ENCODE peak calls at places on chromosome 22, in four cellular contexts. J is prostate gland; K is CD4-positive, alpha-beta memory T cell; E is cardiac fibroblast. D is an unnamed sample.

GRCh38 chr22:38864361-38865191 is 7.4 kb downstream of the CBX6 start:
- DNase-seq in J (no peak), K (no peak), E (peak), D (no peak)

GRCh38 chr22:22343603-22344276 is 99.2 kb downstream of the VPREB1 start:
- DNase-seq in J (no peak), K (no peak), E (no peak), D (no peak)

GRCh38 chr22:50306753-50307749 is at the start of gene PLXNB2:
- DNase-seq in J (peak), K (no peak), E (peak), D (peak)

GRCh38 chr22:17724241-17724640 is 50.0 kb downstream of the BID start:
- DNase-seq in J (no peak), K (no peak), E (no peak), D (no peak)

GRCh38 chr22:19855504-19856409 is 1.1 kb upstream of the GNB1L start:
- DNase-seq in J (no peak), K (peak), E (peak), D (peak)

GRCh38 chr22:25069426-25069757 is 116.9 kb downstream of the KIAA1671 start:
- DNase-seq in J (no peak), K (no peak), E (no peak), D (no peak)

GRCh38 chr22:24819941-24820461 is 14.0 kb downstream of the SGSM1 start:
- DNase-seq in J (peak), K (no peak), E (peak), D (no peak)

GRCh38 chr22:48256776-48257689 is 1494.6 kb downstream of the TBC1D22A start:
- DNase-seq in J (no peak), K (no peak), E (no peak), D (no peak)

GRCh38 chr22:43885319-43885671 is 6.5 kb downstream of the PNPLA5 start:
- DNase-seq in J (no peak), K (no peak), E (no peak), D (no peak)

GRCh38 chr22:24427500-24428164 is at the start of gene ADORA2A:
- DNase-seq in J (no peak), K (peak), E (no peak), D (peak)

GRCh38 chr22:33192156-33192555 is 134.0 kb upstream of the SYN3 start:
- DNase-seq in J (no peak), K (no peak), E (no peak), D (no peak)
- H3K4me3 ChIP-seq in J (no peak), K (no peak), E (no peak), D (no peak)

GRCh38 chr22:36369922-36370781 is 17.6 kb downstream of the MYH9 start:
- DNase-seq in J (peak), K (peak), E (peak), D (no peak)
- H3K4me3 ChIP-seq in J (no peak), K (peak), E (no peak), D (peak)

DNA sequence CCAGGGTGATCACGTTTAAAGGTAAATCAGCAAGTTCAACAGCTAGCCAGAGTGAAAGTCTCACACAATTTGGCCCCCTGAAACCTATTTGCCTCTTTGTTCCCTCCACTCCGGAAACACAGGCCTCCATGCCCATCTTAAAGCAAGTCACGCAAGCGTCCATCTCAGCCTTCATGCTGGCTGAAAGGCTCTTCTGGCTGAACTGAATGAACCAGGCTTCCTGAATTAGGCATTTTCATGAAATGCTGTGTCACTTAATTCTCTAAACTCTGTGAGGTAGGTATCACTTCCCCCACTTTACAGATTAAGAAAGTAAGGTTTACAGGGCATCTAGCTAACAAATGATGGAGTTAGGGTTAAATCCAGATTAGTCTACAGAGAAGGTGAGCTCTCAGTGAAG is 1.4 kb downstream of the SLC25A17 start:
- DNase-seq in J (no peak), K (no peak), E (no peak), D (peak)
- H3K4me3 ChIP-seq in J (no peak), K (peak), E (no peak), D (peak)

GRCh38 chr22:42269407-42270177 is 861 bp downstream of the TCF20 start:
- DNase-seq in J (peak), K (peak), E (peak), D (peak)
- H3K4me3 ChIP-seq in J (peak), K (peak), E (peak), D (peak)

GRCh38 chr22:31212783-31213626 is 907 bp downstream of the LIMK2 start:
- DNase-seq in J (no peak), K (no peak), E (no peak), D (no peak)

GRCh38 chr22:31206896-31207687 is 5.0 kb upstream of the LIMK2 start:
- DNase-seq in J (peak), K (no peak), E (peak), D (no peak)

GRCh38 chr22:31211862-31212730 is at the start of gene LIMK2:
- DNase-seq in J (peak), K (peak), E (peak), D (peak)

GRCh38 chr22:31211504-31211861 is 615 bp upstream of the LIMK2 start:
- DNase-seq in J (no peak), K (no peak), E (no peak), D (no peak)

DNA sequence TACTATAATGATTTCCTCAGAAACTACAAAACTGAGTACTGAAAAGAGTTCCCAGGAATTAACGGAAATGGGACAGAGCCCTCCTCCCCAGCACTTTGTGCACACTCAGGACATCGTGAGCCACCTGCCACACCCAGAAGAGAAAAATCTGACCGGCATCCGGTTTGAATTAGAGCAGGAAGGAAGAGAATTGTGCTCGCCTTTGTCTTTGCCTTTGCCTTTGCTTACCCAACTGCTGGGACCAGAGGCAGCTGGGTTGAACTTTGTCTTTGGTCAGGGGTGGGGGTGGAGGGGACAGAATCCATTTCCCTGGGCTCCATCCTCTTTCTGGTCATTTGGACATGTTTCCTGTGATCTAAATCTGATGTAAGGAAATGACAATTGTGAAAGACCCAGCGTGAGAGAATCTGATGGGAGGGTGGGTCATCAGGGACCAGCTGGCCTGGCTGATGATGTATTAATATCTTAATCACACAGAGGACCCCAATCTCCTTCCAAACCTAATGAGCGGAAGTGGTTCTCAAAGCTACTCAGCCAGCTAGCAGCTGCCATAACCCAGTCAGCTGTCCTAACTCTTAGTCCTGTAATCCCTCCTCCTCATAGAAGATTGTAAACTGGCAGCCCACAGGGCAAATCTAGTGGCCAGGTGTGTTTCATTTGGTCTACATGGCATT is 1.1 kb upstream of the LIMK2 start:
- DNase-seq in J (no peak), K (no peak), E (peak), D (no peak)
- H3K4me3 ChIP-seq in J (no peak), K (peak), E (no peak), D (no peak)

GRCh38 chr22:45544588-45545170 is 42.0 kb downstream of the FBLN1 start:
- DNase-seq in J (peak), K (no peak), E (peak), D (no peak)

GRCh38 chr22:45543243-45543642 is 40.6 kb downstream of the FBLN1 start:
- DNase-seq in J (no peak), K (no peak), E (no peak), D (no peak)

GRCh38 chr22:45540122-45540521 is 37.4 kb downstream of the FBLN1 start:
- DNase-seq in J (no peak), K (no peak), E (no peak), D (no peak)

GRCh38 chr22:45542001-45542520 is 39.4 kb downstream of the FBLN1 start:
- DNase-seq in J (no peak), K (no peak), E (no peak), D (no peak)

GRCh38 chr22:45541580-45541979 is 38.9 kb downstream of the FBLN1 start:
- DNase-seq in J (no peak), K (no peak), E (no peak), D (no peak)
- H3K4me3 ChIP-seq in J (no peak), K (no peak), E (no peak), D (no peak)

GRCh38 chr22:28978158-28978557 is 83.5 kb downstream of the C22orf31 start:
- DNase-seq in J (no peak), K (no peak), E (peak), D (no peak)
- H3K4me3 ChIP-seq in J (peak), K (no peak), E (no peak), D (no peak)

GRCh38 chr22:29272624-29273023 is 4.6 kb downstream of the EWSR1 start:
- DNase-seq in J (no peak), K (no peak), E (no peak), D (no peak)
- H3K4me3 ChIP-seq in J (no peak), K (no peak), E (no peak), D (no peak)

GRCh38 chr22:29205260-29205597 is 467 bp upstream of the EMID1 start:
- DNase-seq in J (no peak), K (no peak), E (no peak), D (no peak)
- H3K4me3 ChIP-seq in J (peak), K (no peak), E (peak), D (peak)

D was measured in GM12864.